ENCODE peak calls at places on chromosomes 3 and 15, in five cellular contexts. Q, W, M, C and H are unnamed samples.

GRCh38 chr15:31269961-31270575 is 56.6 kb upstream of the KLF13 start:
- DNase-seq in Q (no peak), W (no peak), M (no peak), C (peak), H (no peak)

GRCh38 chr3:51977449-51978142 is 2.7 kb downstream of the ABHD14A start:
- DNase-seq in Q (no peak), W (no peak), M (no peak), C (no peak), H (no peak)

GRCh38 chr3:99286266-99286845 is 352.0 kb upstream of the COL8A1 start:
- DNase-seq in Q (no peak), W (no peak), M (no peak), C (no peak), H (no peak)

GRCh38 chr15:43541785-43542184 is 24.4 kb downstream of the MAP1A start:
- DNase-seq in Q (no peak), W (no peak), M (no peak), C (no peak), H (no peak)

GRCh38 chr3:36579746-36580145 is 184.6 kb downstream of the DCLK3 start:
- DNase-seq in Q (no peak), W (no peak), M (no peak), C (no peak), H (no peak)

GRCh38 chr3:113211370-113212154 is at the start of gene BOC:
- DNase-seq in Q (peak), W (peak), M (no peak), C (peak), H (peak)

GRCh38 chr3:12235691-12236090 is 53.2 kb upstream of the PPARG start:
- DNase-seq in Q (no peak), W (no peak), M (no peak), C (no peak), H (no peak)

GRCh38 chr15:75705854-75706681 is 6.6 kb downstream of the CSPG4 start:
- DNase-seq in Q (no peak), W (no peak), M (no peak), C (no peak), H (no peak)

GRCh38 chr15:56484284-56484683 is 19.3 kb upstream of the MNS1 start:
- DNase-seq in Q (no peak), W (no peak), M (no peak), C (no peak), H (no peak)

GRCh38 chr15:77525907-77526581 is 105.4 kb downstream of the HMG20A start:
- DNase-seq in Q (no peak), W (no peak), M (no peak), C (no peak), H (no peak)

GRCh38 chr15:77538793-77539487 is 93.8 kb downstream of the LINGO1 start:
- DNase-seq in Q (no peak), W (no peak), M (no peak), C (no peak), H (no peak)

GRCh38 chr15:52735231-52736089 is 54.7 kb downstream of the ONECUT1 start:
- DNase-seq in Q (no peak), W (peak), M (peak), C (peak), H (peak)

GRCh38 chr3:14372587-14372986 is 29.8 kb upstream of the SLC6A6 start:
- DNase-seq in Q (no peak), W (no peak), M (no peak), C (no peak), H (no peak)

GRCh38 chr3:170553788-170554620 is 31.9 kb downstream of the SLC7A14 start:
- DNase-seq in Q (no peak), W (no peak), M (no peak), C (no peak), H (no peak)

GRCh38 chr3:12116892-12117291 is 41.8 kb downstream of the TIMP4 start:
- DNase-seq in Q (no peak), W (no peak), M (no peak), C (no peak), H (no peak)